ENCODE peak calls at places on chromosomes 13 and 19, in nine cellular contexts. One of them, this sample, is unnamed.

GRCh38 chr13:90757127-90757680 is 590.3 kb upstream of the MIR17HG start:
- DNase-seq in astrocyte of the hippocampus: peak
- DNase-seq in endothelial cell: no peak
- DNase-seq in BE2C: no peak
- DNase-seq in C1 segment of cervical spinal cord: no peak
- DNase-seq in activated CD8-positive, alpha-beta memory T cell treated with anti-CD3 and anti-CD28 coated beads for 1 hour: no peak
- DNase-seq in stimulated activated naive CD8-positive, alpha-beta T cell treated with anti-CD3 and anti-CD28 coated beads, Interleukin-15, Interleukin-2, amounts not matched to agents 100 U/mL and 50 U/mL, for 24 hours: no peak
- DNase-seq in dorsolateral prefrontal cortex: no peak
- DNase-seq in kidney: no peak
- DNase-seq in this sample: no peak

GRCh38 chr13:41767801-41768200 is 193.1 kb downstream of the VWA8 start:
- DNase-seq in astrocyte of the hippocampus: peak
- DNase-seq in endothelial cell: no peak
- DNase-seq in BE2C: no peak
- DNase-seq in C1 segment of cervical spinal cord: no peak
- DNase-seq in activated CD8-positive, alpha-beta memory T cell treated with anti-CD3 and anti-CD28 coated beads for 1 hour: no peak
- DNase-seq in stimulated activated naive CD8-positive, alpha-beta T cell treated with anti-CD3 and anti-CD28 coated beads, Interleukin-15, Interleukin-2, amounts not matched to agents 100 U/mL and 50 U/mL, for 24 hours: no peak
- DNase-seq in dorsolateral prefrontal cortex: no peak
- DNase-seq in kidney: no peak
- DNase-seq in this sample: no peak

GRCh38 chr13:37414667-37415066 is 183.9 kb downstream of the POSTN start:
- DNase-seq in astrocyte of the hippocampus: no peak
- DNase-seq in endothelial cell: no peak
- DNase-seq in BE2C: no peak
- DNase-seq in C1 segment of cervical spinal cord: no peak
- DNase-seq in activated CD8-positive, alpha-beta memory T cell treated with anti-CD3 and anti-CD28 coated beads for 1 hour: no peak
- DNase-seq in stimulated activated naive CD8-positive, alpha-beta T cell treated with anti-CD3 and anti-CD28 coated beads, Interleukin-15, Interleukin-2, amounts not matched to agents 100 U/mL and 50 U/mL, for 24 hours: no peak
- DNase-seq in dorsolateral prefrontal cortex: no peak
- DNase-seq in kidney: no peak
- DNase-seq in this sample: no peak

GRCh38 chr13:114068723-114069322 is 63.6 kb downstream of the RASA3 start:
- DNase-seq in astrocyte of the hippocampus: no peak
- DNase-seq in endothelial cell: no peak
- DNase-seq in BE2C: no peak
- DNase-seq in C1 segment of cervical spinal cord: no peak
- DNase-seq in activated CD8-positive, alpha-beta memory T cell treated with anti-CD3 and anti-CD28 coated beads for 1 hour: no peak
- DNase-seq in stimulated activated naive CD8-positive, alpha-beta T cell treated with anti-CD3 and anti-CD28 coated beads, Interleukin-15, Interleukin-2, amounts not matched to agents 100 U/mL and 50 U/mL, for 24 hours: no peak
- DNase-seq in dorsolateral prefrontal cortex: no peak
- DNase-seq in kidney: peak
- DNase-seq in this sample: no peak

GRCh38 chr19:3061214-3062161 is 807 bp downstream of the TLE5 start:
- DNase-seq in astrocyte of the hippocampus: peak
- DNase-seq in endothelial cell: no peak
- DNase-seq in BE2C: no peak
- DNase-seq in C1 segment of cervical spinal cord: peak
- DNase-seq in activated CD8-positive, alpha-beta memory T cell treated with anti-CD3 and anti-CD28 coated beads for 1 hour: peak
- DNase-seq in stimulated activated naive CD8-positive, alpha-beta T cell treated with anti-CD3 and anti-CD28 coated beads, Interleukin-15, Interleukin-2, amounts not matched to agents 100 U/mL and 50 U/mL, for 24 hours: peak
- DNase-seq in dorsolateral prefrontal cortex: no peak
- DNase-seq in kidney: peak
- DNase-seq in this sample: no peak

GRCh38 chr13:94583926-94584325 is 12.0 kb downstream of the TGDS start:
- DNase-seq in astrocyte of the hippocampus: no peak
- DNase-seq in endothelial cell: no peak
- DNase-seq in BE2C: no peak
- DNase-seq in C1 segment of cervical spinal cord: no peak
- DNase-seq in activated CD8-positive, alpha-beta memory T cell treated with anti-CD3 and anti-CD28 coated beads for 1 hour: no peak
- DNase-seq in stimulated activated naive CD8-positive, alpha-beta T cell treated with anti-CD3 and anti-CD28 coated beads, Interleukin-15, Interleukin-2, amounts not matched to agents 100 U/mL and 50 U/mL, for 24 hours: no peak
- DNase-seq in dorsolateral prefrontal cortex: no peak
- DNase-seq in kidney: no peak
- DNase-seq in this sample: no peak

GRCh38 chr13:113758651-113759524 is at the start of gene TMEM255B:
- DNase-seq in astrocyte of the hippocampus: peak
- DNase-seq in endothelial cell: peak
- DNase-seq in BE2C: peak
- DNase-seq in C1 segment of cervical spinal cord: peak
- DNase-seq in activated CD8-positive, alpha-beta memory T cell treated with anti-CD3 and anti-CD28 coated beads for 1 hour: peak
- DNase-seq in stimulated activated naive CD8-positive, alpha-beta T cell treated with anti-CD3 and anti-CD28 coated beads, Interleukin-15, Interleukin-2, amounts not matched to agents 100 U/mL and 50 U/mL, for 24 hours: peak
- DNase-seq in dorsolateral prefrontal cortex: peak
- DNase-seq in kidney: peak
- DNase-seq in this sample: peak

GRCh38 chr19:50554212-50554611 is 14.0 kb downstream of the LRRC4B start:
- DNase-seq in astrocyte of the hippocampus: no peak
- DNase-seq in endothelial cell: no peak
- DNase-seq in BE2C: no peak
- DNase-seq in C1 segment of cervical spinal cord: no peak
- DNase-seq in activated CD8-positive, alpha-beta memory T cell treated with anti-CD3 and anti-CD28 coated beads for 1 hour: no peak
- DNase-seq in stimulated activated naive CD8-positive, alpha-beta T cell treated with anti-CD3 and anti-CD28 coated beads, Interleukin-15, Interleukin-2, amounts not matched to agents 100 U/mL and 50 U/mL, for 24 hours: no peak
- DNase-seq in dorsolateral prefrontal cortex: no peak
- DNase-seq in kidney: peak
- DNase-seq in this sample: no peak

GRCh38 chr13:23673354-23673753 is 103.1 kb downstream of the TNFRSF19 start:
- DNase-seq in astrocyte of the hippocampus: peak
- DNase-seq in endothelial cell: no peak
- DNase-seq in BE2C: no peak
- DNase-seq in C1 segment of cervical spinal cord: no peak
- DNase-seq in activated CD8-positive, alpha-beta memory T cell treated with anti-CD3 and anti-CD28 coated beads for 1 hour: no peak
- DNase-seq in stimulated activated naive CD8-positive, alpha-beta T cell treated with anti-CD3 and anti-CD28 coated beads, Interleukin-15, Interleukin-2, amounts not matched to agents 100 U/mL and 50 U/mL, for 24 hours: no peak
- DNase-seq in dorsolateral prefrontal cortex: no peak
- DNase-seq in kidney: no peak
- DNase-seq in this sample: no peak

GRCh38 chr13:111557921-111558699 is 237.7 kb downstream of the TEX29 start:
- DNase-seq in astrocyte of the hippocampus: no peak
- DNase-seq in endothelial cell: no peak
- DNase-seq in BE2C: no peak
- DNase-seq in C1 segment of cervical spinal cord: no peak
- DNase-seq in activated CD8-positive, alpha-beta memory T cell treated with anti-CD3 and anti-CD28 coated beads for 1 hour: no peak
- DNase-seq in stimulated activated naive CD8-positive, alpha-beta T cell treated with anti-CD3 and anti-CD28 coated beads, Interleukin-15, Interleukin-2, amounts not matched to agents 100 U/mL and 50 U/mL, for 24 hours: no peak
- DNase-seq in dorsolateral prefrontal cortex: no peak
- DNase-seq in kidney: peak
- DNase-seq in this sample: no peak

GRCh38 chr13:105370011-105370645 is 1165.3 kb downstream of the EFNB2 start:
- DNase-seq in astrocyte of the hippocampus: peak
- DNase-seq in endothelial cell: no peak
- DNase-seq in BE2C: no peak
- DNase-seq in C1 segment of cervical spinal cord: no peak
- DNase-seq in activated CD8-positive, alpha-beta memory T cell treated with anti-CD3 and anti-CD28 coated beads for 1 hour: no peak
- DNase-seq in stimulated activated naive CD8-positive, alpha-beta T cell treated with anti-CD3 and anti-CD28 coated beads, Interleukin-15, Interleukin-2, amounts not matched to agents 100 U/mL and 50 U/mL, for 24 hours: no peak
- DNase-seq in dorsolateral prefrontal cortex: no peak
- DNase-seq in kidney: no peak
- DNase-seq in this sample: no peak

GRCh38 chr13:111239754-111240670 is 80.4 kb upstream of the TEX29 start:
- DNase-seq in astrocyte of the hippocampus: no peak
- DNase-seq in endothelial cell: no peak
- DNase-seq in BE2C: no peak
- DNase-seq in C1 segment of cervical spinal cord: no peak
- DNase-seq in activated CD8-positive, alpha-beta memory T cell treated with anti-CD3 and anti-CD28 coated beads for 1 hour: no peak
- DNase-seq in stimulated activated naive CD8-positive, alpha-beta T cell treated with anti-CD3 and anti-CD28 coated beads, Interleukin-15, Interleukin-2, amounts not matched to agents 100 U/mL and 50 U/mL, for 24 hours: no peak
- DNase-seq in dorsolateral prefrontal cortex: no peak
- DNase-seq in kidney: no peak
- DNase-seq in this sample: no peak

This sample was measured in SK-N-DZ.